ENCODE peak calls at places on chromosomes 16 and 17, in nine cellular contexts. One of them, this sample, is unnamed. For H3K9me3, the result is how much of the 10 kb centered on the place peaks cover.

GRCh38 chr17:37570527-37571093 is 38.6 kb downstream of the SYNRG start:
- DNase-seq in lower lobe of right lung: peak
- DNase-seq in adrenal gland: peak
- DNase-seq in CD4-positive, CD25-positive, alpha-beta regulatory T cell: peak
- DNase-seq in IMR-90: peak
- DNase-seq in OCI-LY7: peak
- DNase-seq in CD8-positive, alpha-beta T cell: peak
- DNase-seq in SJSA1: peak
- DNase-seq in Caco-2: peak
- DNase-seq in this sample: no peak

GRCh38 chr16:88445583-88445960 is 7.5 kb upstream of the ZFPM1 start:
- DNase-seq in SJSA1: no peak
- DNase-seq in OCI-LY7: no peak
- DNase-seq in IMR-90: no peak
- DNase-seq in CD8-positive, alpha-beta T cell: no peak
- DNase-seq in CD4-positive, CD25-positive, alpha-beta regulatory T cell: no peak
- DNase-seq in lower lobe of right lung: no peak
- DNase-seq in adrenal gland: no peak
- DNase-seq in Caco-2: no peak
- DNase-seq in this sample: no peak

GRCh38 chr16:12661656-12662172 is 142.0 kb downstream of the CPPED1 start:
- DNase-seq in lower lobe of right lung: no peak
- DNase-seq in IMR-90: peak
- DNase-seq in OCI-LY7: peak
- DNase-seq in adrenal gland: peak
- DNase-seq in CD4-positive, CD25-positive, alpha-beta regulatory T cell: peak
- DNase-seq in CD8-positive, alpha-beta T cell: no peak
- DNase-seq in Caco-2: peak
- DNase-seq in SJSA1: no peak
- DNase-seq in this sample: no peak

GRCh38 chr16:8581923-8582580 is 8.3 kb downstream of the TMEM114 start:
- DNase-seq in IMR-90: no peak
- DNase-seq in adrenal gland: no peak
- DNase-seq in CD4-positive, CD25-positive, alpha-beta regulatory T cell: no peak
- DNase-seq in SJSA1: peak
- DNase-seq in lower lobe of right lung: peak
- DNase-seq in OCI-LY7: peak
- DNase-seq in Caco-2: no peak
- DNase-seq in CD8-positive, alpha-beta T cell: no peak
- DNase-seq in this sample: no peak

GRCh38 chr16:50193594-50193993 is 40.5 kb downstream of the TENT4B start:
- DNase-seq in Caco-2: no peak
- DNase-seq in adrenal gland: no peak
- DNase-seq in CD8-positive, alpha-beta T cell: no peak
- DNase-seq in CD4-positive, CD25-positive, alpha-beta regulatory T cell: no peak
- DNase-seq in lower lobe of right lung: no peak
- DNase-seq in OCI-LY7: no peak
- DNase-seq in SJSA1: no peak
- DNase-seq in IMR-90: peak
- DNase-seq in this sample: no peak

GRCh38 chr16:87855852-87856715 is 13.2 kb downstream of the SLC7A5 start:
- DNase-seq in IMR-90: peak
- DNase-seq in lower lobe of right lung: peak
- DNase-seq in SJSA1: no peak
- DNase-seq in adrenal gland: peak
- DNase-seq in Caco-2: no peak
- DNase-seq in CD4-positive, CD25-positive, alpha-beta regulatory T cell: peak
- DNase-seq in OCI-LY7: peak
- DNase-seq in CD8-positive, alpha-beta T cell: peak
- DNase-seq in this sample: no peak

GRCh38 chr17:79126139-79126538 is 51.5 kb downstream of the ENGASE start:
- DNase-seq in Caco-2: peak
- DNase-seq in lower lobe of right lung: no peak
- DNase-seq in CD4-positive, CD25-positive, alpha-beta regulatory T cell: no peak
- DNase-seq in SJSA1: no peak
- DNase-seq in CD8-positive, alpha-beta T cell: no peak
- DNase-seq in adrenal gland: no peak
- DNase-seq in IMR-90: no peak
- DNase-seq in OCI-LY7: peak
- DNase-seq in this sample: no peak

GRCh38 chr17:15955793-15956541 is 11.0 kb downstream of the ADORA2B start:
- DNase-seq in Caco-2: no peak
- DNase-seq in OCI-LY7: no peak
- DNase-seq in CD4-positive, CD25-positive, alpha-beta regulatory T cell: no peak
- DNase-seq in CD8-positive, alpha-beta T cell: no peak
- DNase-seq in IMR-90: no peak
- DNase-seq in SJSA1: peak
- DNase-seq in adrenal gland: no peak
- DNase-seq in lower lobe of right lung: no peak
- DNase-seq in this sample: no peak

GRCh38 chr16:17544785-17545184 is 74.0 kb upstream of the XYLT1 start:
- DNase-seq in adrenal gland: peak
- DNase-seq in IMR-90: no peak
- DNase-seq in Caco-2: peak
- DNase-seq in CD8-positive, alpha-beta T cell: peak
- DNase-seq in lower lobe of right lung: no peak
- DNase-seq in OCI-LY7: peak
- DNase-seq in CD4-positive, CD25-positive, alpha-beta regulatory T cell: peak
- DNase-seq in SJSA1: no peak
- DNase-seq in this sample: no peak

GRCh38 chr17:29624586-29624985 is 1.9 kb upstream of the CORO6 start:
- DNase-seq in lower lobe of right lung: no peak
- DNase-seq in CD4-positive, CD25-positive, alpha-beta regulatory T cell: no peak
- DNase-seq in CD8-positive, alpha-beta T cell: no peak
- DNase-seq in SJSA1: no peak
- DNase-seq in IMR-90: no peak
- DNase-seq in OCI-LY7: no peak
- DNase-seq in Caco-2: no peak
- DNase-seq in adrenal gland: no peak
- DNase-seq in this sample: no peak

GRCh38 chr17:67671492-67671891 is 46.2 kb upstream of the NOL11 start:
- DNase-seq in OCI-LY7: no peak
- DNase-seq in CD4-positive, CD25-positive, alpha-beta regulatory T cell: no peak
- DNase-seq in IMR-90: peak
- DNase-seq in Caco-2: no peak
- DNase-seq in CD8-positive, alpha-beta T cell: no peak
- DNase-seq in SJSA1: no peak
- DNase-seq in adrenal gland: no peak
- DNase-seq in lower lobe of right lung: no peak
- DNase-seq in this sample: no peak

GRCh38 chr17:35788504-35788998 is 6.9 kb downstream of the MMP28 start:
- DNase-seq in IMR-90: peak
- DNase-seq in adrenal gland: no peak
- DNase-seq in Caco-2: no peak
- DNase-seq in lower lobe of right lung: no peak
- DNase-seq in CD4-positive, CD25-positive, alpha-beta regulatory T cell: no peak
- DNase-seq in SJSA1: peak
- DNase-seq in OCI-LY7: no peak
- DNase-seq in CD8-positive, alpha-beta T cell: no peak
- DNase-seq in this sample: no peak

GRCh38 chr17:63446981-63447687 is 1.0 kb upstream of the CYB561 start:
- DNase-seq in OCI-LY7: no peak
- DNase-seq in Caco-2: peak
- DNase-seq in CD4-positive, CD25-positive, alpha-beta regulatory T cell: no peak
- DNase-seq in adrenal gland: no peak
- DNase-seq in CD8-positive, alpha-beta T cell: peak
- DNase-seq in lower lobe of right lung: peak
- DNase-seq in SJSA1: no peak
- DNase-seq in IMR-90: no peak
- DNase-seq in this sample: peak

GRCh38 chr17:76014100-76014924 is 12.8 kb downstream of the EVPL start:
- DNase-seq in CD4-positive, CD25-positive, alpha-beta regulatory T cell: peak
- DNase-seq in Caco-2: peak
- DNase-seq in CD8-positive, alpha-beta T cell: peak
- DNase-seq in lower lobe of right lung: peak
- DNase-seq in adrenal gland: peak
- DNase-seq in OCI-LY7: peak
- DNase-seq in SJSA1: peak
- DNase-seq in IMR-90: peak
- DNase-seq in this sample: peak

GRCh38 chr17:45651145-45651713 is 132.9 kb upstream of the CRHR1 start:
- DNase-seq in CD4-positive, CD25-positive, alpha-beta regulatory T cell: no peak
- DNase-seq in CD8-positive, alpha-beta T cell: no peak
- DNase-seq in Caco-2: no peak
- DNase-seq in lower lobe of right lung: no peak
- DNase-seq in OCI-LY7: no peak
- DNase-seq in SJSA1: no peak
- DNase-seq in adrenal gland: no peak
- DNase-seq in IMR-90: no peak
- DNase-seq in this sample: no peak

GRCh38 chr17:65101371-65101770 is 35.8 kb upstream of the RGS9 start:
- DNase-seq in lower lobe of right lung: no peak
- DNase-seq in SJSA1: no peak
- DNase-seq in CD8-positive, alpha-beta T cell: no peak
- DNase-seq in CD4-positive, CD25-positive, alpha-beta regulatory T cell: no peak
- DNase-seq in adrenal gland: no peak
- DNase-seq in IMR-90: no peak
- DNase-seq in Caco-2: no peak
- DNase-seq in OCI-LY7: no peak
- DNase-seq in this sample: no peak

GRCh38 chr17:13865650-13866049 is 203.7 kb upstream of the COX10 start:
- DNase-seq in CD4-positive, CD25-positive, alpha-beta regulatory T cell: no peak
- DNase-seq in CD8-positive, alpha-beta T cell: no peak
- DNase-seq in Caco-2: no peak
- DNase-seq in adrenal gland: no peak
- DNase-seq in SJSA1: no peak
- DNase-seq in OCI-LY7: no peak
- DNase-seq in lower lobe of right lung: no peak
- DNase-seq in IMR-90: no peak
- DNase-seq in this sample: no peak

GRCh38 chr16:79599256-79599836 is 1.2 kb downstream of the MAF start:
- DNase-seq in IMR-90: no peak
- DNase-seq in Caco-2: peak
- DNase-seq in adrenal gland: peak
- DNase-seq in OCI-LY7: no peak
- DNase-seq in CD4-positive, CD25-positive, alpha-beta regulatory T cell: no peak
- DNase-seq in CD8-positive, alpha-beta T cell: no peak
- DNase-seq in lower lobe of right lung: no peak
- DNase-seq in SJSA1: no peak
- DNase-seq in this sample: peak

GRCh38 chr16:11233727-11234376 is 22.2 kb downstream of the SOCS1 start:
- DNase-seq in adrenal gland: no peak
- DNase-seq in SJSA1: no peak
- DNase-seq in Caco-2: no peak
- DNase-seq in lower lobe of right lung: no peak
- DNase-seq in CD8-positive, alpha-beta T cell: peak
- DNase-seq in IMR-90: no peak
- DNase-seq in OCI-LY7: peak
- DNase-seq in CD4-positive, CD25-positive, alpha-beta regulatory T cell: peak
- DNase-seq in this sample: peak

GRCh38 chr17:47238321-47239010 is 15.2 kb upstream of the ITGB3 start:
- DNase-seq in CD4-positive, CD25-positive, alpha-beta regulatory T cell: no peak
- DNase-seq in CD8-positive, alpha-beta T cell: no peak
- DNase-seq in Caco-2: no peak
- DNase-seq in IMR-90: no peak
- DNase-seq in OCI-LY7: no peak
- DNase-seq in lower lobe of right lung: no peak
- DNase-seq in SJSA1: no peak
- DNase-seq in adrenal gland: no peak
- DNase-seq in this sample: no peak

GRCh38 chr16:847681-848445 is 47.3 kb upstream of the GNG13 start:
- DNase-seq in lower lobe of right lung: no peak
- DNase-seq in Caco-2: no peak
- DNase-seq in CD8-positive, alpha-beta T cell: no peak
- DNase-seq in SJSA1: no peak
- DNase-seq in IMR-90: no peak
- DNase-seq in CD4-positive, CD25-positive, alpha-beta regulatory T cell: no peak
- DNase-seq in OCI-LY7: no peak
- DNase-seq in adrenal gland: no peak
- DNase-seq in this sample: no peak
- H3K9me3 ChIP-seq in lower lobe of right lung: under half
- H3K9me3 ChIP-seq in Caco-2: under half
- H3K9me3 ChIP-seq in CD8-positive, alpha-beta T cell: under half
- H3K9me3 ChIP-seq in SJSA1: under half
- H3K9me3 ChIP-seq in IMR-90: under half
- H3K9me3 ChIP-seq in CD4-positive, CD25-positive, alpha-beta regulatory T cell: under half
- H3K9me3 ChIP-seq in OCI-LY7: under half
- H3K9me3 ChIP-seq in adrenal gland: under half
- H3K9me3 ChIP-seq in this sample: under half

DNA sequence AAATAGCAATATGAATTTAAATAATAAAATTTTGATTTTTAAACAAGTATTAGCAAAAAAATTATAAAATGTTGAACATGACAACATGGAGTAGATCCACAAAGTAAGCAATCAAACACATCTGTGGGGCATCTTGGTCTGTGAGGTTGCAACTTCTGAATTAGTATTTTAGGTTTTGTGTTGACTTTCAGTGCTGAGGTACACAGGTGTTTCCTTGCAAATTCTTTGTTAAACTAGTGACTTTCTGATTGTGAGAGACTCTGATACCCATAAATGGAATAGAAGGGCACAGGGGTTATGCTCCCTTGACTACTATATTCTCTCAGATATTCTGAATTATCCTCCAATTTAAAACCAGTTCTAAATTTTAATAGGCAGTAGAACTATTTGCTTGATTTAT is 841.7 kb downstream of the CDH8 start:
- DNase-seq in CD4-positive, CD25-positive, alpha-beta regulatory T cell: no peak
- DNase-seq in adrenal gland: no peak
- DNase-seq in SJSA1: no peak
- DNase-seq in lower lobe of right lung: no peak
- DNase-seq in CD8-positive, alpha-beta T cell: no peak
- DNase-seq in OCI-LY7: no peak
- DNase-seq in Caco-2: no peak
- DNase-seq in IMR-90: no peak
- DNase-seq in this sample: no peak
- H3K9me3 ChIP-seq in CD4-positive, CD25-positive, alpha-beta regulatory T cell: under half
- H3K9me3 ChIP-seq in adrenal gland: under half
- H3K9me3 ChIP-seq in SJSA1: under half
- H3K9me3 ChIP-seq in lower lobe of right lung: under half
- H3K9me3 ChIP-seq in CD8-positive, alpha-beta T cell: under half
- H3K9me3 ChIP-seq in OCI-LY7: under half
- H3K9me3 ChIP-seq in Caco-2: under half
- H3K9me3 ChIP-seq in IMR-90: under half
- H3K9me3 ChIP-seq in this sample: under half

GRCh38 chr17:21595086-21595485 is 97.2 kb upstream of the KCNJ18 start:
- DNase-seq in Caco-2: no peak
- DNase-seq in IMR-90: no peak
- DNase-seq in adrenal gland: no peak
- DNase-seq in SJSA1: no peak
- DNase-seq in OCI-LY7: no peak
- DNase-seq in lower lobe of right lung: no peak
- DNase-seq in CD4-positive, CD25-positive, alpha-beta regulatory T cell: no peak
- DNase-seq in CD8-positive, alpha-beta T cell: no peak
- DNase-seq in this sample: no peak
- H3K9me3 ChIP-seq in Caco-2: under half
- H3K9me3 ChIP-seq in IMR-90: under half
- H3K9me3 ChIP-seq in adrenal gland: under half
- H3K9me3 ChIP-seq in SJSA1: under half
- H3K9me3 ChIP-seq in OCI-LY7: under half
- H3K9me3 ChIP-seq in lower lobe of right lung: under half
- H3K9me3 ChIP-seq in CD4-positive, CD25-positive, alpha-beta regulatory T cell: under half
- H3K9me3 ChIP-seq in CD8-positive, alpha-beta T cell: under half
- H3K9me3 ChIP-seq in this sample: under half

DNA sequence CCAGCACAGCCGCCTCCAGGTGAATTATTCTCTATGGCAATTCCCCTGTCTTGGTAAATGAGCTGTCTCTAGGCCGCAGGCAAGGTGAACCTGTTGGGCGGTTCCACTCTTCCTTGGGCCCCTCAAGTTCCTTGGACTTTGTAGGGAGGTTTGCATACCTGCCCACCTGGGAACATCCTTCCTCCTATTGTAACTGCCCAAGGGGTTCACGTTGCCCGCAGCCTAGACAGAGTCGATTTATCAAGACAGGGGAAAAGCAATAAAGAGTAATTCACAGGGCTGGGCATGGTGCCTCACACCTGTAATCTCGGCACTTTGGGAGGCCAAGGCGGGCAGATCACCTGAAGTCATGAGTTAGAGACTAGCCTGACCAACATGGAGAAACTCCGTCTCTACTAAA is 122.5 kb downstream of the KCNJ18 start:
- DNase-seq in IMR-90: no peak
- DNase-seq in lower lobe of right lung: no peak
- DNase-seq in CD4-positive, CD25-positive, alpha-beta regulatory T cell: no peak
- DNase-seq in CD8-positive, alpha-beta T cell: no peak
- DNase-seq in Caco-2: no peak
- DNase-seq in adrenal gland: no peak
- DNase-seq in OCI-LY7: no peak
- DNase-seq in SJSA1: no peak
- DNase-seq in this sample: no peak
- H3K9me3 ChIP-seq in IMR-90: under half
- H3K9me3 ChIP-seq in lower lobe of right lung: under half
- H3K9me3 ChIP-seq in CD4-positive, CD25-positive, alpha-beta regulatory T cell: under half
- H3K9me3 ChIP-seq in CD8-positive, alpha-beta T cell: under half
- H3K9me3 ChIP-seq in Caco-2: under half
- H3K9me3 ChIP-seq in adrenal gland: under half
- H3K9me3 ChIP-seq in OCI-LY7: under half
- H3K9me3 ChIP-seq in SJSA1: under half
- H3K9me3 ChIP-seq in this sample: under half

This sample was measured in T-helper 17 cell.